ENCODE peak calls at places on chromosomes 5 and 9, in eight cellular contexts. K is C1 segment of cervical spinal cord; Z is cardiac septum; Y is HEK293T; G is AG04450; I is fibroblast of the aortic adventitia; R is LoVo; V is stimulated activated CD4-positive, alpha-beta T cell treated with anti-CD3 and anti-CD28 coated beads, Interleukin-4, amount 100 ng/mL, for 48 hours. C is an unnamed sample.

GRCh38 chr9:131839281-131840084 is 99.6 kb upstream of the RAPGEF1 start:
- DNase-seq in Y (no peak), R (no peak), V (peak; percentile 60), K (no peak), Z (no peak), G (no peak), I (peak; percentile 9), C (peak; percentile 2)

GRCh38 chr9:130451509-130452388 is 7.0 kb downstream of the ASS1 start:
- DNase-seq in K (no peak), Y (peak; percentile 82), V (no peak), G (peak; percentile 89), I (peak; percentile 97), R (peak; percentile 79), Z (peak; percentile 90), C (peak; percentile 78)

GRCh38 chr9:35660966-35661413 is 2.9 kb downstream of the CCDC107 start:
- DNase-seq in G (no peak), R (no peak), V (no peak), I (peak; percentile 54), K (no peak), Z (no peak), Y (no peak), C (no peak)

GRCh38 chr9:73348485-73348884 is 196.8 kb downstream of the ANXA1 start:
- DNase-seq in K (no peak), I (peak; percentile 4), R (no peak), V (no peak), Y (no peak), G (no peak), Z (no peak), C (no peak)

GRCh38 chr5:91691592-91691991 is 308.5 kb upstream of the ARRDC3 start:
- DNase-seq in Y (no peak), I (no peak), G (no peak), V (no peak), R (no peak), K (no peak), Z (no peak), C (no peak)

GRCh38 chr5:55671975-55672374 is 40.1 kb downstream of the SLC38A9 start:
- DNase-seq in K (no peak), R (no peak), Y (no peak), I (peak; percentile 62), G (no peak), Z (no peak), V (no peak), C (no peak)

GRCh38 chr9:120742951-120743416 is 28.7 kb upstream of the MEGF9 start:
- DNase-seq in Z (no peak), G (no peak), K (no peak), R (peak; percentile 30), V (no peak), Y (peak; percentile 70), I (peak; percentile 40), C (no peak)

GRCh38 chr5:124235576-124235975 is 510.9 kb downstream of the ZNF608 start:
- DNase-seq in G (no peak), I (no peak), R (no peak), Z (no peak), K (no peak), Y (no peak), V (no peak), C (no peak)

GRCh38 chr5:139745121-139745799 is 50.3 kb upstream of the PSD2 start:
- DNase-seq in K (no peak), I (peak; percentile 86), R (peak; percentile 69), G (no peak), V (no peak), Z (no peak), Y (peak; percentile 52), C (peak; percentile 75)

GRCh38 chr9:33785914-33786313 is 9.4 kb upstream of the PRSS3 start:
- DNase-seq in G (no peak), Y (peak; percentile 33), K (no peak), V (no peak), Z (no peak), I (no peak), R (no peak), C (no peak)

GRCh38 chr5:112787261-112787660 is 49.6 kb downstream of the APC start:
- DNase-seq in I (peak; percentile 25), V (no peak), K (no peak), Z (no peak), G (no peak), R (no peak), Y (no peak), C (peak; percentile 16)

GRCh38 chr5:14331377-14331776 is 188.2 kb downstream of the TRIO start:
- DNase-seq in V (no peak), G (no peak), Z (no peak), I (no peak), K (no peak), R (no peak), Y (no peak), C (no peak)

GRCh38 chr9:100598641-100599145 is 20.8 kb downstream of the CAVIN4 start:
- DNase-seq in I (peak; percentile 77), R (peak; percentile 89), V (peak; percentile 71), Y (peak; percentile 85), G (no peak), K (peak; percentile 38), Z (peak; percentile 87), C (no peak)

GRCh38 chr5:142826741-142827492 is 56.7 kb downstream of the ARHGAP26 start:
- DNase-seq in Y (no peak), I (peak; percentile 79), V (no peak), Z (no peak), K (no peak), G (no peak), R (peak; percentile 87), C (no peak)

GRCh38 chr5:154077692-154078091 is 38.9 kb downstream of the MFAP3 start:
- DNase-seq in V (no peak), G (no peak), I (peak; percentile 77), Y (no peak), K (no peak), R (no peak), Z (no peak), C (no peak)

GRCh38 chr9:110115341-110115820 is 92.6 kb downstream of the C9orf152 start:
- DNase-seq in V (no peak), Z (no peak), R (no peak), Y (no peak), I (peak; percentile 74), G (no peak), K (no peak), C (no peak)

GRCh38 chr5:61969761-61970160 is 336.2 kb upstream of the KIF2A start:
- DNase-seq in Y (no peak), V (no peak), K (no peak), G (no peak), I (no peak), Z (no peak), R (no peak), C (no peak)

GRCh38 chr5:78647838-78648358 is 674 bp downstream of the LHFPL2 start:
- DNase-seq in V (no peak), Y (peak; percentile 54), Z (no peak), G (no peak), R (peak; percentile 42), K (peak; percentile 49), I (peak; percentile 57), C (no peak)

GRCh38 chr9:110095776-110096175 is 112.2 kb downstream of the C9orf152 start:
- DNase-seq in K (no peak), G (no peak), Y (no peak), I (peak; percentile 63), R (no peak), V (no peak), Z (no peak), C (no peak)

GRCh38 chr5:125410501-125411162 is 664.2 kb upstream of the ZNF608 start:
- DNase-seq in R (no peak), G (no peak), K (no peak), Y (no peak), Z (no peak), I (peak; percentile 85), V (no peak), C (peak; percentile 25)

GRCh38 chr5:147445951-147446350 is 63.9 kb downstream of the DPYSL3 start:
- DNase-seq in V (no peak), K (no peak), Z (no peak), R (no peak), G (no peak), I (no peak), Y (no peak), C (no peak)

GRCh38 chr9:95048225-95049087 is 269.1 kb downstream of the FANCC start:
- DNase-seq in R (peak; percentile 65), K (no peak), G (no peak), Y (peak; percentile 66), V (peak; percentile 50), Z (peak; percentile 93), I (peak; percentile 44), C (no peak)

GRCh38 chr5:152297866-152298265 is 107.2 kb downstream of the NMUR2 start:
- DNase-seq in Z (no peak), K (no peak), G (no peak), V (no peak), Y (no peak), R (no peak), I (no peak), C (no peak)

GRCh38 chr5:172909931-172910502 is 49.2 kb upstream of the RPL26L1 start:
- DNase-seq in G (peak; percentile 96), I (peak; percentile 48), Y (no peak), K (no peak), V (no peak), Z (no peak), R (no peak), C (no peak)

GRCh38 chr5:67983251-67983941 is 232.2 kb upstream of the PIK3R1 start:
- DNase-seq in I (peak; percentile 72), R (peak; percentile 57), Y (peak; percentile 13), K (no peak), V (no peak), G (peak; percentile 18), Z (no peak), C (peak; percentile 93)

GRCh38 chr5:102902647-102903046 is 147.5 kb downstream of the PAM start:
- DNase-seq in I (no peak), R (no peak), V (no peak), Y (no peak), K (no peak), Z (no peak), G (no peak), C (no peak)

GRCh38 chr5:96049398-96050272 is 88.0 kb upstream of the ELL2 start:
- DNase-seq in K (no peak), Y (no peak), Z (no peak), I (peak; percentile 82), V (no peak), G (no peak), R (no peak), C (peak; percentile 46)

GRCh38 chr5:107464876-107465275 is 205.9 kb downstream of the EFNA5 start:
- DNase-seq in Z (no peak), I (no peak), R (no peak), Y (no peak), V (no peak), G (no peak), K (no peak), C (no peak)

GRCh38 chr9:93096131-93096802 is at the start of gene CARD19:
- DNase-seq in G (no peak), K (peak; percentile 55), R (peak; percentile 57), I (peak; percentile 43), V (no peak), Z (peak; percentile 85), Y (peak; percentile 35), C (no peak)

GRCh38 chr9:120846906-120847305 is 4.2 kb upstream of the PSMD5 start:
- DNase-seq in I (peak; percentile 25), R (no peak), Z (no peak), K (no peak), Y (no peak), V (no peak), G (no peak), C (no peak)

GRCh38 chr9:74078647-74079046 is 418.5 kb upstream of the RORB start:
- DNase-seq in R (no peak), G (no peak), I (peak; percentile 1), K (no peak), Y (no peak), Z (no peak), V (no peak), C (no peak)